ENCODE peak calls at places on chromosomes 16 and 17, in seven cellular contexts. One of them, this sample, is unnamed.

GRCh38 chr17:35948092-35948491 is 4.6 kb upstream of the LYZL6 start:
- DNase-seq in H9: no peak
- DNase-seq in stomach: no peak
- DNase-seq in ovary: no peak
- DNase-seq in psoas muscle: no peak
- DNase-seq in cardiac muscle cell: no peak
- DNase-seq in heart left ventricle: no peak
- DNase-seq in this sample: no peak

GRCh38 chr16:27665881-27666280 is 115.9 kb downstream of the KATNIP start:
- DNase-seq in H9: no peak
- DNase-seq in stomach: no peak
- DNase-seq in ovary: no peak
- DNase-seq in psoas muscle: no peak
- DNase-seq in cardiac muscle cell: peak; percentile 48
- DNase-seq in heart left ventricle: no peak
- DNase-seq in this sample: peak; percentile 26

GRCh38 chr16:1983544-1984346 is at the start of gene GFER:
- DNase-seq in H9: peak; percentile 95
- DNase-seq in stomach: peak; percentile 91
- DNase-seq in ovary: peak; percentile 83
- DNase-seq in psoas muscle: peak; percentile 91
- DNase-seq in cardiac muscle cell: peak; percentile 97
- DNase-seq in heart left ventricle: peak; percentile 93
- DNase-seq in this sample: peak; percentile 79

GRCh38 chr17:6473128-6473767 is 29.0 kb downstream of the PIMREG start:
- DNase-seq in H9: peak; percentile 95
- DNase-seq in stomach: peak; percentile 84
- DNase-seq in ovary: peak; percentile 86
- DNase-seq in psoas muscle: peak; percentile 70
- DNase-seq in cardiac muscle cell: peak; percentile 82
- DNase-seq in heart left ventricle: peak; percentile 70
- DNase-seq in this sample: peak; percentile 28

GRCh38 chr17:7294614-7295153 is at the start of gene YBX2:
- DNase-seq in H9: peak; percentile 100
- DNase-seq in stomach: peak; percentile 85
- DNase-seq in ovary: peak; percentile 54
- DNase-seq in psoas muscle: peak; percentile 81
- DNase-seq in cardiac muscle cell: peak; percentile 25
- DNase-seq in heart left ventricle: peak; percentile 81
- DNase-seq in this sample: no peak

GRCh38 chr17:48012151-48012520 is 25.5 kb downstream of the COPZ2 start:
- DNase-seq in H9: peak; percentile 87
- DNase-seq in stomach: peak; percentile 62
- DNase-seq in ovary: no peak
- DNase-seq in psoas muscle: peak; percentile 30
- DNase-seq in cardiac muscle cell: peak; percentile 37
- DNase-seq in heart left ventricle: peak; percentile 42
- DNase-seq in this sample: no peak

GRCh38 chr17:28469376-28469775 is 4.1 kb upstream of the SLC13A2 start:
- DNase-seq in H9: no peak
- DNase-seq in stomach: no peak
- DNase-seq in ovary: no peak
- DNase-seq in psoas muscle: no peak
- DNase-seq in cardiac muscle cell: no peak
- DNase-seq in heart left ventricle: no peak
- DNase-seq in this sample: no peak

GRCh38 chr17:10316986-10317834 is 55.6 kb downstream of the MYH13 start:
- DNase-seq in H9: peak; percentile 83
- DNase-seq in stomach: peak; percentile 61
- DNase-seq in ovary: no peak
- DNase-seq in psoas muscle: peak; percentile 67
- DNase-seq in cardiac muscle cell: peak; percentile 78
- DNase-seq in heart left ventricle: peak; percentile 57
- DNase-seq in this sample: no peak

GRCh38 chr17:253091-253846 is 71.8 kb upstream of the DOC2B start:
- DNase-seq in H9: no peak
- DNase-seq in stomach: peak; percentile 17
- DNase-seq in ovary: peak; percentile 7
- DNase-seq in psoas muscle: no peak
- DNase-seq in cardiac muscle cell: no peak
- DNase-seq in heart left ventricle: peak; percentile 11
- DNase-seq in this sample: no peak

GRCh38 chr16:84453061-84453752 is 51.3 kb downstream of the MEAK7 start:
- DNase-seq in H9: no peak
- DNase-seq in stomach: no peak
- DNase-seq in ovary: no peak
- DNase-seq in psoas muscle: no peak
- DNase-seq in cardiac muscle cell: no peak
- DNase-seq in heart left ventricle: no peak
- DNase-seq in this sample: no peak

GRCh38 chr16:77767826-77768225 is 20.5 kb upstream of the VAT1L start:
- DNase-seq in H9: no peak
- DNase-seq in stomach: no peak
- DNase-seq in ovary: no peak
- DNase-seq in psoas muscle: no peak
- DNase-seq in cardiac muscle cell: no peak
- DNase-seq in heart left ventricle: no peak
- DNase-seq in this sample: no peak

GRCh38 chr17:36855459-36855858 is 81.8 kb upstream of the LHX1 start:
- DNase-seq in H9: no peak
- DNase-seq in stomach: no peak
- DNase-seq in ovary: no peak
- DNase-seq in psoas muscle: no peak
- DNase-seq in cardiac muscle cell: no peak
- DNase-seq in heart left ventricle: no peak
- DNase-seq in this sample: no peak

GRCh38 chr17:50219345-50219744 is 17.9 kb upstream of the COL1A1 start:
- DNase-seq in H9: no peak
- DNase-seq in stomach: no peak
- DNase-seq in ovary: no peak
- DNase-seq in psoas muscle: no peak
- DNase-seq in cardiac muscle cell: peak; percentile 82
- DNase-seq in heart left ventricle: no peak
- DNase-seq in this sample: peak; percentile 91

GRCh38 chr16:27238016-27238587 is 30.5 kb downstream of the NSMCE1 start:
- DNase-seq in H9: no peak
- DNase-seq in stomach: peak; percentile 44
- DNase-seq in ovary: no peak
- DNase-seq in psoas muscle: no peak
- DNase-seq in cardiac muscle cell: no peak
- DNase-seq in heart left ventricle: peak; percentile 47
- DNase-seq in this sample: no peak

GRCh38 chr17:30449480-30449879 is 27.7 kb upstream of the GOSR1 start:
- DNase-seq in H9: no peak
- DNase-seq in stomach: no peak
- DNase-seq in ovary: peak; percentile 55
- DNase-seq in psoas muscle: no peak
- DNase-seq in cardiac muscle cell: peak; percentile 68
- DNase-seq in heart left ventricle: peak; percentile 26
- DNase-seq in this sample: peak; percentile 5

GRCh38 chr16:65305588-65305987 is 183.7 kb upstream of the CDH11 start:
- DNase-seq in H9: no peak
- DNase-seq in stomach: no peak
- DNase-seq in ovary: no peak
- DNase-seq in psoas muscle: no peak
- DNase-seq in cardiac muscle cell: no peak
- DNase-seq in heart left ventricle: no peak
- DNase-seq in this sample: no peak

GRCh38 chr17:46011711-46012505 is 12.9 kb downstream of the STH start:
- DNase-seq in H9: peak; percentile 71
- DNase-seq in stomach: no peak
- DNase-seq in ovary: no peak
- DNase-seq in psoas muscle: no peak
- DNase-seq in cardiac muscle cell: no peak
- DNase-seq in heart left ventricle: no peak
- DNase-seq in this sample: no peak

GRCh38 chr17:81825841-81826471 is 7.1 kb downstream of the MCRIP1 start:
- DNase-seq in H9: peak; percentile 67
- DNase-seq in stomach: no peak
- DNase-seq in ovary: no peak
- DNase-seq in psoas muscle: no peak
- DNase-seq in cardiac muscle cell: no peak
- DNase-seq in heart left ventricle: no peak
- DNase-seq in this sample: no peak

GRCh38 chr17:79650283-79650682 is 39.4 kb upstream of the RBFOX3 start:
- DNase-seq in H9: peak; percentile 16
- DNase-seq in stomach: peak; percentile 10
- DNase-seq in ovary: no peak
- DNase-seq in psoas muscle: no peak
- DNase-seq in cardiac muscle cell: no peak
- DNase-seq in heart left ventricle: no peak
- DNase-seq in this sample: no peak

GRCh38 chr17:4842376-4842775 is 9.2 kb downstream of the MINK1 start:
- DNase-seq in H9: no peak
- DNase-seq in stomach: no peak
- DNase-seq in ovary: no peak
- DNase-seq in psoas muscle: no peak
- DNase-seq in cardiac muscle cell: no peak
- DNase-seq in heart left ventricle: no peak
- DNase-seq in this sample: no peak
- H3K27ac ChIP-seq in H9: no peak overlapping the region
- H3K27ac ChIP-seq in stomach: no peak overlapping the region
- H3K27ac ChIP-seq in ovary: no peak overlapping the region
- H3K27ac ChIP-seq in psoas muscle: no peak overlapping the region
- H3K27ac ChIP-seq in cardiac muscle cell: no peak overlapping the region
- H3K27ac ChIP-seq in heart left ventricle: no peak overlapping the region
- H3K27ac ChIP-seq in this sample: no peak overlapping the region

GRCh38 chr17:55549140-55549539 is 37.9 kb upstream of the SMIM36 start:
- DNase-seq in H9: no peak
- DNase-seq in stomach: no peak
- DNase-seq in ovary: no peak
- DNase-seq in psoas muscle: no peak
- DNase-seq in cardiac muscle cell: peak; percentile 36
- DNase-seq in heart left ventricle: no peak
- DNase-seq in this sample: no peak
- TF ChIP-seq CTCF in H9: peak; percentile 66
- TF ChIP-seq CTCF in stomach: no peak
- TF ChIP-seq CTCF in ovary: no peak
- TF ChIP-seq CTCF in psoas muscle: no peak
- TF ChIP-seq CTCF in cardiac muscle cell: peak; percentile 42
- TF ChIP-seq CTCF in heart left ventricle: no peak
- TF ChIP-seq CTCF in this sample: no peak

DNA sequence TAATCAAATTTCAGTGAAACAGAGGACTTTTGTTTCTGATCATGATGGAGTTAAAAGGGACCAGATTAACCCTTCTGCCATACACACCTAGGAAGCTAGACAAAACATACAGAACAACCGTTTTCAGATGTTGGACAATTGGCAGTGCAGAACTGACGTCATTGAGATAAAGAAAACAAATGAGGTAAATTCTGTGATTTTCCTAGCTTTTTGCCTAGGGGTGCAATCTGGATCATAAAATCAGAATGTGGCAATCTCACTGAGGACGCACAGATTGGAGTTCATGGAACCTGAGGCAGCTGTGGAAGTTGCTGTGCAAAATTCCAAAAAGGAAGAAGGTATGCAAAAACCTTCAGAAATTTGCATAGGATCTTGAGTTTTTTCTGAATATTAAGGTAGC is 15.0 kb upstream of the USP32 start:
- DNase-seq in H9: no peak
- DNase-seq in stomach: no peak
- DNase-seq in ovary: no peak
- DNase-seq in psoas muscle: no peak
- DNase-seq in cardiac muscle cell: no peak
- DNase-seq in heart left ventricle: no peak
- DNase-seq in this sample: no peak
- H3K4me1 ChIP-seq in H9: no peaks in the 10 kb centered on the region
- H3K4me1 ChIP-seq in stomach: no peaks in the 10 kb centered on the region
- H3K4me1 ChIP-seq in ovary: no peaks in the 10 kb centered on the region
- H3K4me1 ChIP-seq in psoas muscle: peaks cover 20% of the 10 kb centered on the region
- H3K4me1 ChIP-seq in cardiac muscle cell: peaks cover 11% of the 10 kb centered on the region
- H3K4me1 ChIP-seq in heart left ventricle: no peaks in the 10 kb centered on the region
- H3K4me1 ChIP-seq in this sample: no peaks in the 10 kb centered on the region

GRCh38 chr16:15649727-15650018 is 372 bp upstream of the NDE1 start:
- DNase-seq in H9: no peak
- DNase-seq in stomach: no peak
- DNase-seq in ovary: no peak
- DNase-seq in psoas muscle: no peak
- DNase-seq in cardiac muscle cell: no peak
- DNase-seq in heart left ventricle: no peak
- DNase-seq in this sample: no peak
- H3K27ac ChIP-seq in H9: no peak overlapping the region
- H3K27ac ChIP-seq in stomach: peak overlapping the region; percentile 74
- H3K27ac ChIP-seq in ovary: peak overlapping the region; percentile 89
- H3K27ac ChIP-seq in psoas muscle: peak overlapping the region; percentile 94
- H3K27ac ChIP-seq in cardiac muscle cell: peak overlapping the region; percentile 37
- H3K27ac ChIP-seq in heart left ventricle: peak overlapping the region; percentile 94
- H3K27ac ChIP-seq in this sample: peak overlapping the region; percentile 37

GRCh38 chr17:59427425-59427921 is 96.0 kb downstream of the YPEL2 start:
- DNase-seq in H9: no peak
- DNase-seq in stomach: no peak
- DNase-seq in ovary: no peak
- DNase-seq in psoas muscle: no peak
- DNase-seq in cardiac muscle cell: peak; percentile 68
- DNase-seq in heart left ventricle: peak; percentile 32
- DNase-seq in this sample: peak; percentile 71

GRCh38 chr17:59431606-59432005 is 100.2 kb downstream of the YPEL2 start:
- DNase-seq in H9: no peak
- DNase-seq in stomach: no peak
- DNase-seq in ovary: no peak
- DNase-seq in psoas muscle: no peak
- DNase-seq in cardiac muscle cell: peak; percentile 28
- DNase-seq in heart left ventricle: no peak
- DNase-seq in this sample: no peak

GRCh38 chr17:59427996-59428395 is 96.5 kb downstream of the YPEL2 start:
- DNase-seq in H9: no peak
- DNase-seq in stomach: no peak
- DNase-seq in ovary: no peak
- DNase-seq in psoas muscle: no peak
- DNase-seq in cardiac muscle cell: peak; percentile 59
- DNase-seq in heart left ventricle: peak; percentile 38
- DNase-seq in this sample: peak; percentile 41

GRCh38 chr17:59426031-59426430 is 94.6 kb downstream of the YPEL2 start:
- DNase-seq in H9: no peak
- DNase-seq in stomach: no peak
- DNase-seq in ovary: no peak
- DNase-seq in psoas muscle: no peak
- DNase-seq in cardiac muscle cell: no peak
- DNase-seq in heart left ventricle: no peak
- DNase-seq in this sample: no peak

GRCh38 chr17:59428896-59429460 is 97.5 kb downstream of the YPEL2 start:
- DNase-seq in H9: no peak
- DNase-seq in stomach: no peak
- DNase-seq in ovary: no peak
- DNase-seq in psoas muscle: no peak
- DNase-seq in cardiac muscle cell: no peak
- DNase-seq in heart left ventricle: no peak
- DNase-seq in this sample: no peak
- TF ChIP-seq CTCF in H9: no peak
- TF ChIP-seq CTCF in stomach: no peak
- TF ChIP-seq CTCF in ovary: no peak
- TF ChIP-seq CTCF in psoas muscle: no peak
- TF ChIP-seq CTCF in cardiac muscle cell: no peak
- TF ChIP-seq CTCF in heart left ventricle: no peak
- TF ChIP-seq CTCF in this sample: no peak

GRCh38 chr16:30526137-30526822 is at the start of gene ZNF768:
- DNase-seq in H9: peak; percentile 83
- DNase-seq in stomach: no peak
- DNase-seq in ovary: peak; percentile 70
- DNase-seq in psoas muscle: peak; percentile 53
- DNase-seq in cardiac muscle cell: no peak
- DNase-seq in heart left ventricle: no peak
- DNase-seq in this sample: no peak
- H3K4me1 ChIP-seq in H9: peaks cover 2% of the 10 kb centered on the region
- H3K4me1 ChIP-seq in stomach: peaks cover 33% of the 10 kb centered on the region
- H3K4me1 ChIP-seq in ovary: peaks cover 4% of the 10 kb centered on the region
- H3K4me1 ChIP-seq in psoas muscle: peaks cover 17% of the 10 kb centered on the region
- H3K4me1 ChIP-seq in cardiac muscle cell: peaks cover 5% of the 10 kb centered on the region
- H3K4me1 ChIP-seq in heart left ventricle: peaks cover 29% of the 10 kb centered on the region
- H3K4me1 ChIP-seq in this sample: peaks cover 5% of the 10 kb centered on the region